ENCODE peak calls at places on chromosomes 13 and 19, in seven cellular contexts. M is AG04450, Z is thoracic aorta, G is tibial nerve, O is colonic mucosa, V is DND-41, W is suprapubic skin. R is an unnamed sample.

GRCh38 chr13:26623125-26623524 is 65.6 kb downstream of the WASF3 start:
- DNase-seq in M (no peak), Z (no peak), G (no peak), O (no peak), V (no peak), W (no peak), R (no peak)

GRCh38 chr13:48728226-48728625 is 74.5 kb downstream of the CYSLTR2 start:
- DNase-seq in M (no peak), Z (no peak), G (no peak), O (no peak), V (no peak), W (no peak), R (no peak)

GRCh38 chr19:51690359-51691121 is 2.6 kb upstream of the SPACA6 start:
- DNase-seq in M (peak), Z (no peak), G (peak), O (peak), V (no peak), W (peak), R (no peak)

GRCh38 chr19:23787106-23787505 is 28.4 kb upstream of the ZNF681 start:
- DNase-seq in M (no peak), Z (no peak), G (no peak), O (peak), V (no peak), W (no peak), R (no peak)

GRCh38 chr19:56538761-56539263 is at the start of gene ZFP28:
- DNase-seq in M (no peak), Z (peak), G (peak), O (peak), V (peak), W (peak), R (no peak)

GRCh38 chr13:27353166-27353583 is 71.2 kb upstream of the GTF3A start:
- DNase-seq in M (peak), Z (no peak), G (no peak), O (no peak), V (no peak), W (no peak), R (no peak)

GRCh38 chr13:101640797-101641400 is 188.4 kb downstream of the ITGBL1 start:
- DNase-seq in M (peak), Z (no peak), G (no peak), O (no peak), V (no peak), W (no peak), R (peak)

GRCh38 chr19:29622191-29623070 is 16.3 kb downstream of the POP4 start:
- DNase-seq in M (no peak), Z (no peak), G (no peak), O (no peak), V (peak), W (no peak), R (no peak)

GRCh38 chr19:48738557-48739399 is 1.6 kb downstream of the RASIP1 start:
- DNase-seq in M (no peak), Z (peak), G (peak), O (peak), V (peak), W (peak), R (peak)

GRCh38 chr19:51509823-51510660 is 8.4 kb upstream of the SIGLEC12 start:
- DNase-seq in M (no peak), Z (no peak), G (no peak), O (no peak), V (no peak), W (no peak), R (no peak)

GRCh38 chr13:64446372-64446771 is 2783.8 kb downstream of the PCDH9 start:
- DNase-seq in M (no peak), Z (no peak), G (no peak), O (no peak), V (no peak), W (no peak), R (peak)

GRCh38 chr13:64639206-64639605 is 2590.9 kb downstream of the PCDH9 start:
- DNase-seq in M (no peak), Z (no peak), G (no peak), O (no peak), V (no peak), W (no peak), R (no peak)

GRCh38 chr13:102555914-102556553 is 40.8 kb upstream of the TPP2 start:
- DNase-seq in M (no peak), Z (no peak), G (no peak), O (no peak), V (peak), W (no peak), R (peak)

GRCh38 chr13:102295316-102296048 is 106.4 kb downstream of the FGF14 start:
- DNase-seq in M (peak), Z (no peak), G (no peak), O (no peak), V (no peak), W (no peak), R (no peak)

GRCh38 chr13:36766295-36766694 is 52.7 kb upstream of the RFXAP start:
- DNase-seq in M (no peak), Z (no peak), G (no peak), O (no peak), V (no peak), W (no peak), R (peak)

GRCh38 chr13:47518530-47518929 is 482.5 kb downstream of the SUCLA2 start:
- DNase-seq in M (no peak), Z (no peak), G (no peak), O (no peak), V (no peak), W (no peak), R (no peak)

GRCh38 chr13:25213716-25214115 is 41.6 kb upstream of the AMER2 start:
- DNase-seq in M (no peak), Z (no peak), G (no peak), O (no peak), V (no peak), W (no peak), R (peak)

GRCh38 chr19:38452430-38453366 is 19.2 kb downstream of the RYR1 start:
- DNase-seq in M (no peak), Z (no peak), G (no peak), O (peak), V (peak), W (no peak), R (no peak)

GRCh38 chr19:18764591-18765051 is 26.5 kb downstream of the COMP start:
- DNase-seq in M (no peak), Z (no peak), G (no peak), O (no peak), V (peak), W (no peak), R (no peak)

GRCh38 chr19:33906578-33907335 is 110.1 kb downstream of the KCTD15 start:
- DNase-seq in M (no peak), Z (no peak), G (no peak), O (no peak), V (no peak), W (peak), R (peak)

GRCh38 chr19:42189133-42189532 is 28.3 kb downstream of the DEDD2 start:
- DNase-seq in M (no peak), Z (no peak), G (no peak), O (no peak), V (no peak), W (no peak), R (no peak)

GRCh38 chr19:16085115-16085514 is 8.8 kb downstream of the TPM4 start:
- DNase-seq in M (no peak), Z (no peak), G (no peak), O (no peak), V (no peak), W (no peak), R (no peak)

GRCh38 chr19:7628589-7629311 is 595 bp downstream of the XAB2 start:
- DNase-seq in M (no peak), Z (no peak), G (no peak), O (no peak), V (no peak), W (no peak), R (no peak)

GRCh38 chr13:50323440-50324070 is 308.3 kb downstream of the KCNRG start:
- DNase-seq in M (peak), Z (no peak), G (no peak), O (no peak), V (no peak), W (no peak), R (peak)

GRCh38 chr13:22812793-22813192 is 368.0 kb upstream of the SGCG start:
- DNase-seq in M (no peak), Z (no peak), G (peak), O (no peak), V (no peak), W (no peak), R (no peak)

GRCh38 chr13:101661839-101662238 is 209.4 kb downstream of the ITGBL1 start:
- DNase-seq in M (no peak), Z (no peak), G (no peak), O (no peak), V (no peak), W (no peak), R (no peak)

GRCh38 chr13:43551897-43552456 is 234.8 kb downstream of the ENOX1 start:
- DNase-seq in M (no peak), Z (no peak), G (no peak), O (no peak), V (no peak), W (no peak), R (no peak)

GRCh38 chr13:112161441-112162301 is 94.7 kb downstream of the SOX1 start:
- DNase-seq in M (no peak), Z (no peak), G (no peak), O (no peak), V (no peak), W (no peak), R (no peak)

GRCh38 chr13:99653526-99653925 is 152.3 kb downstream of the TM9SF2 start:
- DNase-seq in M (no peak), Z (no peak), G (no peak), O (no peak), V (no peak), W (no peak), R (no peak)

GRCh38 chr19:31121501-31121900 is 227.7 kb downstream of the TSHZ3 start:
- DNase-seq in M (no peak), Z (no peak), G (no peak), O (no peak), V (no peak), W (no peak), R (no peak)

GRCh38 chr19:31119951-31120690 is 229.1 kb downstream of the TSHZ3 start:
- DNase-seq in M (no peak), Z (no peak), G (no peak), O (no peak), V (no peak), W (no peak), R (no peak)

GRCh38 chr19:31120952-31121351 is 228.3 kb downstream of the TSHZ3 start:
- DNase-seq in M (no peak), Z (no peak), G (no peak), O (no peak), V (no peak), W (no peak), R (no peak)

GRCh38 chr19:31118926-31119325 is 230.3 kb downstream of the TSHZ3 start:
- DNase-seq in M (no peak), Z (no peak), G (no peak), O (no peak), V (no peak), W (no peak), R (no peak)

DNA sequence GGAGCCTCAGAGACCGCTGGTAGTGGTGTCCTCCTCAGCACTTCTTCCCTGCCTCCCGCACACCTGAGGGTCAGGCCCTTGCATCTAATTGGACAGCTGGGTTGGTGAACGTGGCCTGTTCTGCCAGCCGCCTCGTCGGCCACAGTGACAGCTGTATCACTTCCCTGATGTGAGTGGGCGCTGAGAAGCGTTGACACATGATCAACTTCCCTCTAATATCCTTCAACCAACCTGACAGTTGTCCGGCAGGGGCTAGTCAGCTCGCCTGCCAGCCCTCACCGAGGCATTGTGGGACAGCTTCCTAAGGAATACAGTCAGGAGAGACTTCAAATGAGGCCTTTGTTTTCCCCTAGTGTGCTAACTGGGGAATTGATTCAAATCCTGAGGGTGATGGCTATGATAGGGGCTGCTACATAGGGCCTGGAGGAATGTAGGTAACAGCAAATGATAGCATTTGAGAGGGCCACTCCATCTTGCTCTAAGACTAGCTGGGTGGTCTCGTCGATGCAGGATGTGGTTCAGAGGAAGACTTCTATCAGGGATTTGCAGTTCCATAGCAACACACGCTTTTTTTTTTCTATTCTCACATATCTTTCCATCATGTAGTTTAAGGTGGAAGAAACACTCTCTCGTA is 230.8 kb downstream of the TSHZ3 start:
- DNase-seq in M (no peak), Z (no peak), G (no peak), O (no peak), V (peak), W (no peak), R (no peak)
- TF ChIP-seq CTCF in M (no peak), Z (no peak), G (no peak), O (no peak), V (no peak), W (no peak), R (no peak)

GRCh38 chr19:17245535-17245984 is at the start of gene NR2F6:
- DNase-seq in M (no peak), Z (no peak), G (no peak), O (no peak), V (no peak), W (no peak), R (no peak)
- H3K27ac ChIP-seq in M (peak), Z (peak), G (peak), O (peak), V (peak), W (peak), R (peak)

DNA sequence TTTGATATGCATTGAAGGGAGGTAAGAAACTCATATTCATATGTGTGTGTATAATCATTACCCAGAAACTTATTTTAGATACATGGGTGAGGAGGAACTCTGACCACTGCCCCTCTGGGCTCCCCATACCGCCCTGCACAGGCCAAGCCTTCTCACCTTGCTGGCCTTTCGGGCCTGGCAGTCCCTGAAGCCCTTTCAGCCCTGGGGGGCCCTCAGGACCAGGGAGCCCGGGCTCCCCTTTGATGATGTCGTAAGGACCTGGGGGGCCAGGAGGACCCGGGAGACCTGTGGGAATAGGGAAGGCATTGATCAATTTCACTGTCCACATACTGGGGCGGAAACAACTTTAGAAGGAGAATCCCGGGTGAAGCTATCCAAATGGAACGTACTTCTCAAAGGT is 142.3 kb downstream of the COL4A1 start:
- DNase-seq in M (no peak), Z (no peak), G (no peak), O (no peak), V (no peak), W (no peak), R (no peak)
- TF ChIP-seq CTCF in M (no peak), Z (no peak), G (no peak), O (no peak), V (no peak), W (no peak), R (no peak)

DNA sequence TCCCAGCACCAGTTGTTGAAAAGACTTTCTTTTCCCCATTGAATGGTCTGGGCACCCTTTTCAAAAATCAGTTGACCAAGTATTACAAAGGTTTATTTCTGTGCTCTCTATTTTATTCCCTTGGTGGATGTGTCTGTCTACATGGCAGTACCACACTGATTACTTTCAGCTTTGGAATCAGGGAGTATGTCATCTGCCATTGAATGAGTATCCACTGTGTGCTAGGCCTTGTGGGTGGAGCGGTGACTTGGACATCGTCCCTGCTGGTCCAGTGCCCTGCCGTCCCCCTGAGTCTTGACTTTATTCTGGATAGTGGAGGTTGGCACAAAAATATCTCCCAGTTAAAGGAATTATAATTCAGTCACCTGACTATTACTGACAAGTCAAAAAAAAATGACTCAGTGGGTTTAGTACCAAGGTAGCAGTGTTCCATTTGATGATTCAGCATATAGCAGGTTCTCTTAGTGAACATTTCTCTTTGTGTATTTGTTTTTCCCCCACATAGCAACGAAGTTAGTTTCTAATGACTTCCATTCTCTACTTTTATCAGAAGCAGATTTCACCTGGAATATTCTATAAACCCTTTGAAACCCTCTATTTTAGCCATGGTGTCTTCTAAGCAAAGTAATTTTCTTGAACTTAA is 3.9 kb downstream of the UPF3A start:
- DNase-seq in M (no peak), Z (no peak), G (no peak), O (no peak), V (no peak), W (peak), R (peak)
- H3K27ac ChIP-seq in M (no peak), Z (no peak), G (no peak), O (no peak), V (peak), W (no peak), R (peak)

DNA sequence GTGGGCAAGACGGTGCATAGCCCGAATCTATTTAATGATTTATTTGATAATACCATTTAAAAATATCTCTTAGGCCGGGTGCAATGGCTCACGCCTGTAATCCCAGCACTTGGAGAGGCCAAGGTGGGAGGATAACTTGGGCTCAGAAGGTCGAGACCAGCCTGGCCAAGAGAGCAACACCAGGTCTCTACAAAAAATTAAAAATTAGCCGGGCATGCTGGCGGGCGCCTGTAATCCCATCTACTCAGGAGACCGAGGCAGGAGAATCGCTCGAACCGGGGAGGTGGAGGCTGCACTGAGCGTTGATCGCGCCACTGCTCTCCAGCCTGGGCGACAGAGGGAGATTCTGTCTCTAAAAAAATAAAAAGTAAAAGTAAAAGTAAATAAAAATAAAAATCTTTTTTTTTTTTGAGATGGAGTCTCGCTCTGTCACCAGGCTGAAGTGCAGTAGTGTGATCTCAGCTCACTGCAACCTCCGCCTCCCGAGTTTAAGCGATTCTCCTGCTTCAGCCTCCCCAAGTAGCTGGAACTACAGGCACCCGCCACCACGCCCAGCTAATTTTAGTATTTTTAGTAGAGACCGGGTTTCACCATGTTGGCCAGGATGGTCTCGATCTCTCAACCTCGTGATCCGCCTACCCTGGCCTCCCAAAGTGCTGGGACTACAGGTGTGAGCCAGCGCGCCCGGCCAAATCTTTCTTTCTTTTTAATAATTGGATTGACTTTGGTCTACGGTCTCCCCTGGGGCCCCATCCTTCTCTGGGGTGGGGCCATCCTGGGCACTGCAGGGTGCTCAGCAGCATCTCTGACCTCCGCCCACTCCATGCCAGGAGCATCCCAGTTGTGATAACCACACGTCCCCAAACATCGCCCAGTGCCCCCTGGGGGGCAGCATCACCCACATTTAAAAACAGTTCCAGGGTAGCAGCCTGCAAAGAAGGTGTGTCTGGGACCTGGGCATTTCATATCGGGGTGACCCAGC is 90.7 kb downstream of the GNG7 start:
- DNase-seq in M (no peak), Z (no peak), G (no peak), O (no peak), V (peak), W (no peak), R (no peak)
- TF ChIP-seq CTCF in M (no peak), Z (no peak), G (no peak), O (peak), V (peak), W (no peak), R (peak)

GRCh38 chr13:34201050-34201913 is 383.3 kb downstream of the RFC3 start:
- DNase-seq in M (peak), Z (no peak), G (no peak), O (no peak), V (no peak), W (no peak), R (no peak)
- H3K27ac ChIP-seq in M (no peak), Z (no peak), G (no peak), O (peak), V (no peak), W (peak), R (no peak)